ENCODE peak calls at places on chromosomes 2 and 18, in ten cellular contexts. One of them, this sample, is unnamed.

GRCh38 chr2:175805442-175806114 is 196.5 kb downstream of the LNPK start:
- DNase-seq in upper lobe of right lung: no peak
- DNase-seq in SJSA1: no peak
- DNase-seq in AG04450: no peak
- DNase-seq in mammary epithelial cell: no peak
- DNase-seq in heart left ventricle: no peak
- DNase-seq in GM23248: no peak
- DNase-seq in heart right ventricle: no peak
- DNase-seq in tibial nerve: no peak
- DNase-seq in IMR-90: no peak
- DNase-seq in this sample: no peak

GRCh38 chr2:203636896-203637818 is 69.3 kb upstream of the CD28 start:
- DNase-seq in GM23248: peak
- DNase-seq in heart left ventricle: no peak
- DNase-seq in SJSA1: no peak
- DNase-seq in tibial nerve: no peak
- DNase-seq in IMR-90: no peak
- DNase-seq in AG04450: no peak
- DNase-seq in upper lobe of right lung: no peak
- DNase-seq in heart right ventricle: no peak
- DNase-seq in mammary epithelial cell: peak
- DNase-seq in this sample: no peak

GRCh38 chr2:175478369-175478768 is 296.9 kb upstream of the ATP5MC3 start:
- DNase-seq in heart left ventricle: no peak
- DNase-seq in AG04450: no peak
- DNase-seq in mammary epithelial cell: no peak
- DNase-seq in heart right ventricle: no peak
- DNase-seq in GM23248: peak
- DNase-seq in SJSA1: no peak
- DNase-seq in tibial nerve: no peak
- DNase-seq in upper lobe of right lung: no peak
- DNase-seq in IMR-90: no peak
- DNase-seq in this sample: no peak

GRCh38 chr2:11921030-11921583 is 174.7 kb downstream of the LPIN1 start:
- DNase-seq in IMR-90: no peak
- DNase-seq in AG04450: no peak
- DNase-seq in GM23248: no peak
- DNase-seq in upper lobe of right lung: no peak
- DNase-seq in heart right ventricle: no peak
- DNase-seq in tibial nerve: no peak
- DNase-seq in heart left ventricle: no peak
- DNase-seq in SJSA1: no peak
- DNase-seq in mammary epithelial cell: no peak
- DNase-seq in this sample: no peak

GRCh38 chr2:189096769-189097447 is 82.7 kb downstream of the COL5A2 start:
- DNase-seq in tibial nerve: no peak
- DNase-seq in AG04450: peak
- DNase-seq in heart left ventricle: no peak
- DNase-seq in SJSA1: peak
- DNase-seq in IMR-90: peak
- DNase-seq in GM23248: peak
- DNase-seq in mammary epithelial cell: peak
- DNase-seq in upper lobe of right lung: no peak
- DNase-seq in heart right ventricle: no peak
- DNase-seq in this sample: no peak

GRCh38 chr2:12008425-12009061 is 262.1 kb downstream of the LPIN1 start:
- DNase-seq in IMR-90: peak
- DNase-seq in SJSA1: peak
- DNase-seq in mammary epithelial cell: peak
- DNase-seq in heart right ventricle: no peak
- DNase-seq in AG04450: no peak
- DNase-seq in GM23248: peak
- DNase-seq in heart left ventricle: no peak
- DNase-seq in tibial nerve: no peak
- DNase-seq in upper lobe of right lung: no peak
- DNase-seq in this sample: no peak

GRCh38 chr2:201984800-201985525 is 48.7 kb upstream of the FZD7 start:
- DNase-seq in upper lobe of right lung: no peak
- DNase-seq in heart right ventricle: no peak
- DNase-seq in IMR-90: no peak
- DNase-seq in heart left ventricle: no peak
- DNase-seq in GM23248: no peak
- DNase-seq in AG04450: no peak
- DNase-seq in mammary epithelial cell: peak
- DNase-seq in tibial nerve: peak
- DNase-seq in SJSA1: no peak
- DNase-seq in this sample: no peak

GRCh38 chr2:238638982-238639341 is 208.9 kb upstream of the TWIST2 start:
- DNase-seq in GM23248: no peak
- DNase-seq in upper lobe of right lung: no peak
- DNase-seq in heart left ventricle: no peak
- DNase-seq in heart right ventricle: no peak
- DNase-seq in AG04450: no peak
- DNase-seq in mammary epithelial cell: no peak
- DNase-seq in tibial nerve: no peak
- DNase-seq in SJSA1: no peak
- DNase-seq in IMR-90: no peak
- DNase-seq in this sample: no peak

GRCh38 chr2:40346535-40347354 is 105.1 kb downstream of the SLC8A1 start:
- DNase-seq in IMR-90: peak
- DNase-seq in mammary epithelial cell: no peak
- DNase-seq in SJSA1: no peak
- DNase-seq in AG04450: no peak
- DNase-seq in heart right ventricle: no peak
- DNase-seq in GM23248: peak
- DNase-seq in tibial nerve: peak
- DNase-seq in heart left ventricle: no peak
- DNase-seq in upper lobe of right lung: no peak
- DNase-seq in this sample: no peak

GRCh38 chr18:40404284-40404683 is 1550.8 kb upstream of the PIK3C3 start:
- DNase-seq in mammary epithelial cell: no peak
- DNase-seq in upper lobe of right lung: no peak
- DNase-seq in heart left ventricle: no peak
- DNase-seq in SJSA1: no peak
- DNase-seq in heart right ventricle: no peak
- DNase-seq in GM23248: peak
- DNase-seq in AG04450: no peak
- DNase-seq in IMR-90: peak
- DNase-seq in tibial nerve: no peak
- DNase-seq in this sample: no peak

GRCh38 chr2:7900593-7900992 is 781.3 kb upstream of the ID2 start:
- DNase-seq in tibial nerve: no peak
- DNase-seq in heart right ventricle: no peak
- DNase-seq in upper lobe of right lung: no peak
- DNase-seq in IMR-90: peak
- DNase-seq in SJSA1: no peak
- DNase-seq in mammary epithelial cell: peak
- DNase-seq in AG04450: no peak
- DNase-seq in GM23248: peak
- DNase-seq in heart left ventricle: no peak
- DNase-seq in this sample: no peak

GRCh38 chr2:41870257-41870570 is 177.6 kb upstream of the PKDCC start:
- DNase-seq in mammary epithelial cell: no peak
- DNase-seq in AG04450: no peak
- DNase-seq in heart left ventricle: no peak
- DNase-seq in IMR-90: no peak
- DNase-seq in GM23248: no peak
- DNase-seq in upper lobe of right lung: no peak
- DNase-seq in heart right ventricle: no peak
- DNase-seq in SJSA1: no peak
- DNase-seq in tibial nerve: no peak
- DNase-seq in this sample: no peak

GRCh38 chr2:60530228-60530627 is 23.2 kb downstream of the BCL11A start:
- DNase-seq in AG04450: no peak
- DNase-seq in mammary epithelial cell: no peak
- DNase-seq in heart left ventricle: no peak
- DNase-seq in heart right ventricle: no peak
- DNase-seq in upper lobe of right lung: no peak
- DNase-seq in IMR-90: no peak
- DNase-seq in SJSA1: no peak
- DNase-seq in GM23248: no peak
- DNase-seq in tibial nerve: no peak
- DNase-seq in this sample: peak

GRCh38 chr2:109395487-109396337 is 218.1 kb downstream of the SEPTIN10 start:
- DNase-seq in heart left ventricle: no peak
- DNase-seq in heart right ventricle: no peak
- DNase-seq in upper lobe of right lung: no peak
- DNase-seq in AG04450: no peak
- DNase-seq in tibial nerve: no peak
- DNase-seq in IMR-90: no peak
- DNase-seq in mammary epithelial cell: no peak
- DNase-seq in GM23248: no peak
- DNase-seq in SJSA1: no peak
- DNase-seq in this sample: no peak

GRCh38 chr2:203999844-204000243 is 63.3 kb downstream of the ICOS start:
- DNase-seq in upper lobe of right lung: no peak
- DNase-seq in mammary epithelial cell: no peak
- DNase-seq in AG04450: no peak
- DNase-seq in GM23248: no peak
- DNase-seq in IMR-90: no peak
- DNase-seq in SJSA1: no peak
- DNase-seq in tibial nerve: no peak
- DNase-seq in heart right ventricle: no peak
- DNase-seq in heart left ventricle: no peak
- DNase-seq in this sample: no peak

GRCh38 chr2:220556658-220557057 is 929.2 kb downstream of the SLC4A3 start:
- DNase-seq in AG04450: no peak
- DNase-seq in heart right ventricle: no peak
- DNase-seq in IMR-90: peak
- DNase-seq in tibial nerve: no peak
- DNase-seq in mammary epithelial cell: peak
- DNase-seq in SJSA1: peak
- DNase-seq in upper lobe of right lung: no peak
- DNase-seq in GM23248: peak
- DNase-seq in heart left ventricle: no peak
- DNase-seq in this sample: no peak

GRCh38 chr2:66573866-66574265 is 138.9 kb downstream of the MEIS1 start:
- DNase-seq in heart right ventricle: no peak
- DNase-seq in mammary epithelial cell: no peak
- DNase-seq in IMR-90: peak
- DNase-seq in AG04450: no peak
- DNase-seq in tibial nerve: no peak
- DNase-seq in GM23248: no peak
- DNase-seq in upper lobe of right lung: no peak
- DNase-seq in SJSA1: no peak
- DNase-seq in heart left ventricle: no peak
- DNase-seq in this sample: no peak

GRCh38 chr2:111712940-111713339 is 171.1 kb downstream of the ANAPC1 start:
- DNase-seq in GM23248: no peak
- DNase-seq in AG04450: no peak
- DNase-seq in heart right ventricle: no peak
- DNase-seq in IMR-90: no peak
- DNase-seq in heart left ventricle: no peak
- DNase-seq in upper lobe of right lung: peak
- DNase-seq in mammary epithelial cell: no peak
- DNase-seq in tibial nerve: no peak
- DNase-seq in SJSA1: no peak
- DNase-seq in this sample: no peak

GRCh38 chr2:62287895-62288589 is 92.1 kb downstream of the B3GNT2 start:
- DNase-seq in IMR-90: no peak
- DNase-seq in mammary epithelial cell: peak
- DNase-seq in tibial nerve: peak
- DNase-seq in heart left ventricle: peak
- DNase-seq in SJSA1: no peak
- DNase-seq in AG04450: no peak
- DNase-seq in upper lobe of right lung: peak
- DNase-seq in heart right ventricle: peak
- DNase-seq in GM23248: peak
- DNase-seq in this sample: no peak

GRCh38 chr2:14806567-14807077 is 174.1 kb downstream of the LRATD1 start:
- DNase-seq in heart right ventricle: no peak
- DNase-seq in GM23248: peak
- DNase-seq in AG04450: no peak
- DNase-seq in mammary epithelial cell: no peak
- DNase-seq in heart left ventricle: no peak
- DNase-seq in tibial nerve: no peak
- DNase-seq in SJSA1: no peak
- DNase-seq in IMR-90: no peak
- DNase-seq in upper lobe of right lung: no peak
- DNase-seq in this sample: no peak

GRCh38 chr2:103161456-103162289 is 399.8 kb downstream of the TMEM182 start:
- DNase-seq in heart left ventricle: no peak
- DNase-seq in tibial nerve: peak
- DNase-seq in GM23248: peak
- DNase-seq in SJSA1: peak
- DNase-seq in AG04450: no peak
- DNase-seq in heart right ventricle: no peak
- DNase-seq in IMR-90: peak
- DNase-seq in mammary epithelial cell: peak
- DNase-seq in upper lobe of right lung: no peak
- DNase-seq in this sample: no peak

GRCh38 chr2:67917332-67918054 is 145.3 kb downstream of the C1D start:
- DNase-seq in IMR-90: peak
- DNase-seq in heart right ventricle: no peak
- DNase-seq in tibial nerve: no peak
- DNase-seq in GM23248: peak
- DNase-seq in heart left ventricle: no peak
- DNase-seq in upper lobe of right lung: no peak
- DNase-seq in AG04450: peak
- DNase-seq in mammary epithelial cell: peak
- DNase-seq in SJSA1: peak
- DNase-seq in this sample: no peak
- H3K27ac ChIP-seq in IMR-90: peak
- H3K27ac ChIP-seq in heart right ventricle: peak
- H3K27ac ChIP-seq in tibial nerve: peak
- H3K27ac ChIP-seq in GM23248: peak
- H3K27ac ChIP-seq in heart left ventricle: no peak
- H3K27ac ChIP-seq in upper lobe of right lung: no peak
- H3K27ac ChIP-seq in AG04450: peak
- H3K27ac ChIP-seq in mammary epithelial cell: peak
- H3K27ac ChIP-seq in SJSA1: peak
- H3K27ac ChIP-seq in this sample: no peak

GRCh38 chr2:241340621-241341163 is 15.4 kb upstream of the FARP2 start:
- DNase-seq in GM23248: no peak
- DNase-seq in SJSA1: no peak
- DNase-seq in IMR-90: no peak
- DNase-seq in AG04450: no peak
- DNase-seq in upper lobe of right lung: no peak
- DNase-seq in tibial nerve: no peak
- DNase-seq in heart right ventricle: no peak
- DNase-seq in mammary epithelial cell: no peak
- DNase-seq in heart left ventricle: no peak
- DNase-seq in this sample: no peak
- H3K27ac ChIP-seq in GM23248: peak
- H3K27ac ChIP-seq in SJSA1: no peak
- H3K27ac ChIP-seq in IMR-90: peak
- H3K27ac ChIP-seq in AG04450: no peak
- H3K27ac ChIP-seq in upper lobe of right lung: peak
- H3K27ac ChIP-seq in tibial nerve: peak
- H3K27ac ChIP-seq in heart right ventricle: no peak
- H3K27ac ChIP-seq in mammary epithelial cell: no peak
- H3K27ac ChIP-seq in heart left ventricle: no peak
- H3K27ac ChIP-seq in this sample: no peak

GRCh38 chr2:120941571-120941970 is 205.9 kb downstream of the GLI2 start:
- DNase-seq in IMR-90: no peak
- DNase-seq in upper lobe of right lung: no peak
- DNase-seq in AG04450: no peak
- DNase-seq in mammary epithelial cell: no peak
- DNase-seq in tibial nerve: no peak
- DNase-seq in GM23248: no peak
- DNase-seq in heart right ventricle: no peak
- DNase-seq in SJSA1: no peak
- DNase-seq in heart left ventricle: no peak
- DNase-seq in this sample: no peak
- H3K27ac ChIP-seq in IMR-90: no peak
- H3K27ac ChIP-seq in upper lobe of right lung: no peak
- H3K27ac ChIP-seq in AG04450: peak
- H3K27ac ChIP-seq in mammary epithelial cell: no peak
- H3K27ac ChIP-seq in tibial nerve: no peak
- H3K27ac ChIP-seq in GM23248: no peak
- H3K27ac ChIP-seq in heart right ventricle: no peak
- H3K27ac ChIP-seq in SJSA1: no peak
- H3K27ac ChIP-seq in heart left ventricle: no peak
- H3K27ac ChIP-seq in this sample: no peak

GRCh38 chr2:64455031-64455332 is 1.0 kb downstream of the LGALSL start:
- DNase-seq in AG04450: no peak
- DNase-seq in upper lobe of right lung: no peak
- DNase-seq in heart right ventricle: no peak
- DNase-seq in GM23248: no peak
- DNase-seq in mammary epithelial cell: no peak
- DNase-seq in SJSA1: no peak
- DNase-seq in IMR-90: no peak
- DNase-seq in heart left ventricle: no peak
- DNase-seq in tibial nerve: no peak
- DNase-seq in this sample: no peak
- H3K27ac ChIP-seq in AG04450: no peak
- H3K27ac ChIP-seq in upper lobe of right lung: peak
- H3K27ac ChIP-seq in heart right ventricle: peak
- H3K27ac ChIP-seq in GM23248: no peak
- H3K27ac ChIP-seq in mammary epithelial cell: peak
- H3K27ac ChIP-seq in SJSA1: no peak
- H3K27ac ChIP-seq in IMR-90: no peak
- H3K27ac ChIP-seq in heart left ventricle: peak
- H3K27ac ChIP-seq in tibial nerve: peak
- H3K27ac ChIP-seq in this sample: peak